ENCODE peak calls at places on chromosomes 11 and 22, in ten cellular contexts. V, U, D, O, Q, X, A, W, J and I are unnamed samples.

GRCh38 chr22:44338183-44338812 is 25.5 kb upstream of the SHISAL1 start:
- DNase-seq in J (no peak), V (no peak), A (no peak), D (no peak), U (no peak), Q (peak), O (peak), X (no peak), W (no peak), I (no peak)

GRCh38 chr22:40409613-40410113 is 39.3 kb downstream of the SGSM3 start:
- DNase-seq in D (no peak), J (no peak), U (peak), O (no peak), V (no peak), W (no peak), X (no peak), Q (no peak), A (no peak), I (no peak)

GRCh38 chr11:34356576-34356917 is 1.3 kb downstream of the ABTB2 start:
- DNase-seq in A (no peak), O (no peak), W (no peak), X (no peak), D (no peak), Q (peak), J (no peak), V (peak), U (peak), I (peak)

GRCh38 chr11:11826260-11826659 is 15.5 kb upstream of the USP47 start:
- DNase-seq in O (no peak), A (no peak), V (no peak), W (no peak), J (no peak), Q (no peak), D (no peak), X (no peak), U (no peak), I (no peak)

GRCh38 chr11:64767344-64768299 is 7.8 kb upstream of the PYGM start:
- DNase-seq in O (peak), V (peak), X (peak), Q (peak), D (peak), J (peak), W (no peak), A (peak), U (peak), I (no peak)

GRCh38 chr22:42544686-42545085 is 9.1 kb upstream of the SERHL2 start:
- DNase-seq in J (no peak), X (peak), A (no peak), V (no peak), U (no peak), W (peak), Q (no peak), O (no peak), D (no peak), I (no peak)

GRCh38 chr22:20439928-20440575 is 2.4 kb upstream of the SCARF2 start:
- DNase-seq in U (peak), Q (peak), A (no peak), O (no peak), W (no peak), X (no peak), D (no peak), J (no peak), V (no peak), I (no peak)

GRCh38 chr22:42639541-42640241 is 710 bp downstream of the ATP5MGL start:
- DNase-seq in J (no peak), O (no peak), U (no peak), D (no peak), X (no peak), A (no peak), W (no peak), Q (no peak), V (no peak), I (no peak)

GRCh38 chr11:36056160-36056751 is 112.4 kb downstream of the LDLRAD3 start:
- DNase-seq in O (no peak), D (no peak), V (peak), U (no peak), X (no peak), J (peak), Q (no peak), A (no peak), W (peak), I (no peak)

GRCh38 chr22:43272301-43272700 is 70.9 kb downstream of the SCUBE1 start:
- DNase-seq in V (no peak), A (no peak), J (no peak), U (no peak), O (no peak), X (no peak), W (no peak), D (no peak), Q (no peak), I (no peak)

GRCh38 chr22:42511401-42511891 is 8.2 kb downstream of the RRP7A start:
- DNase-seq in W (no peak), X (no peak), V (no peak), J (no peak), O (no peak), U (no peak), Q (no peak), A (peak), D (no peak), I (no peak)

GRCh38 chr22:33605686-33606085 is 314.6 kb downstream of the LARGE1 start:
- DNase-seq in D (no peak), O (peak), X (no peak), A (no peak), Q (no peak), U (no peak), W (no peak), V (no peak), J (no peak), I (no peak)

GRCh38 chr11:267491-267994 is 10.7 kb upstream of the NLRP6 start:
- DNase-seq in A (peak), Q (peak), J (peak), O (peak), D (no peak), W (peak), U (no peak), V (no peak), X (no peak), I (no peak)

GRCh38 chr11:21040615-21041014 is 371.2 kb downstream of the NELL1 start:
- DNase-seq in X (no peak), O (no peak), W (no peak), Q (no peak), A (no peak), U (no peak), V (no peak), J (no peak), D (no peak), I (no peak)

GRCh38 chr22:41687901-41688364 is 734 bp downstream of the SNU13 start:
- DNase-seq in W (peak), A (peak), U (no peak), D (no peak), Q (no peak), O (no peak), X (no peak), V (peak), J (peak), I (no peak)

GRCh38 chr22:45418056-45418769 is 4.7 kb downstream of the RIBC2 start:
- DNase-seq in D (no peak), Q (no peak), U (no peak), W (no peak), J (no peak), V (no peak), A (no peak), X (no peak), O (no peak), I (no peak)

GRCh38 chr11:18264035-18264434 is 2.0 kb upstream of the SAA1 start:
- DNase-seq in D (no peak), J (no peak), O (no peak), Q (no peak), A (no peak), W (no peak), V (no peak), U (no peak), X (no peak), I (no peak)

GRCh38 chr11:66510271-66510989 is at the start of gene BBS1:
- DNase-seq in U (peak), J (peak), V (peak), X (peak), A (peak), O (peak), W (peak), Q (peak), D (peak), I (peak)

GRCh38 chr11:100827934-100828661 is 141.0 kb downstream of the ARHGAP42 start:
- DNase-seq in A (no peak), V (peak), W (peak), U (no peak), X (peak), J (no peak), O (no peak), Q (no peak), D (no peak), I (no peak)

GRCh38 chr22:23248583-23248982 is 68.3 kb downstream of the BCR start:
- DNase-seq in W (peak), D (no peak), A (no peak), J (no peak), X (peak), Q (no peak), U (no peak), O (peak), V (peak), I (no peak)

GRCh38 chr11:24513837-24514594 is 17.2 kb downstream of the LUZP2 start:
- DNase-seq in X (no peak), D (no peak), J (no peak), W (no peak), O (no peak), V (no peak), Q (no peak), A (no peak), U (no peak), I (no peak)

GRCh38 chr11:134098566-134099184 is 29.8 kb downstream of the JAM3 start:
- DNase-seq in A (no peak), J (no peak), D (no peak), V (peak), W (no peak), O (no peak), U (no peak), Q (no peak), X (peak), I (no peak)

GRCh38 chr11:56410801-56411200 is 1.7 kb upstream of the OR5AL1 start:
- DNase-seq in U (no peak), W (no peak), D (no peak), O (no peak), Q (no peak), X (no peak), A (no peak), V (no peak), J (no peak), I (no peak)

GRCh38 chr11:10450451-10451398 is 4.3 kb upstream of the AMPD3 start:
- DNase-seq in U (no peak), V (peak), J (peak), A (peak), O (peak), D (peak), Q (no peak), X (peak), W (no peak), I (no peak)

GRCh38 chr11:69213315-69213714 is 57.6 kb downstream of the SMIM38 start:
- DNase-seq in O (peak), A (no peak), J (no peak), X (no peak), V (no peak), Q (peak), D (no peak), W (no peak), U (no peak), I (no peak)

GRCh38 chr11:119373059-119373875 is 8.2 kb downstream of the USP2 start:
- DNase-seq in Q (no peak), A (no peak), X (peak), O (no peak), W (no peak), J (no peak), U (peak), D (no peak), V (no peak), I (no peak)
- TF ChIP-seq POLR2AphosphoS5 in Q (no peak), A (no peak), X (no peak), O (no peak), W (no peak), J (no peak), U (no peak), D (no peak), V (no peak), I (no peak)

GRCh38 chr11:32785262-32785661 is 9.2 kb downstream of the CCDC73 start:
- DNase-seq in J (no peak), Q (no peak), U (no peak), O (no peak), D (no peak), W (no peak), X (no peak), A (no peak), V (no peak), I (no peak)
- TF ChIP-seq POLR2AphosphoS5 in J (no peak), Q (no peak), U (no peak), O (no peak), D (no peak), W (no peak), X (no peak), A (no peak), V (no peak), I (no peak)

DNA sequence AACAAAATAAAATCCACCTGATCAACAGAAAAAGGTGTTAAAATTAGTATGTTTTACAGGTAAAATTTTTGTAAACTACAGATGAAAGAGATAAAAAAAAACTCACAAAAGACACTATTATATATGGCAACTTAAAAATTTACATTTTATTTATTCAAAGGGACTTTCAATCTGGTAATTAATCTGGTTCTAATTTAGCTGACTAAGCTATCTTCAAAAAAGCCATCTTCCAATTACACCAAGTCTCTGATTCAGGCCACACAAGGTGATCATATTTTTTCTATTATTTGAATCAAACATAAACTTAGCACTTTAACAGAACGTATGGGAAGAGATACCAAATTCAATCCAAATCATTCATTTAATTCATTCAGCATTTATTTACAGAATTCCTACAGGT is 7.6 kb downstream of the MRE11 start:
- DNase-seq in A (no peak), D (no peak), O (no peak), J (no peak), Q (no peak), W (no peak), U (no peak), V (no peak), X (no peak), I (no peak)
- TF ChIP-seq POLR2AphosphoS5 in A (no peak), D (no peak), O (no peak), J (no peak), Q (no peak), W (no peak), U (no peak), V (no peak), X (no peak), I (no peak)

GRCh38 chr11:117382746-117383145 is 55.1 kb downstream of the CEP164 start:
- DNase-seq in U (no peak), D (no peak), V (no peak), O (no peak), A (no peak), X (no peak), W (no peak), Q (peak), J (no peak), I (no peak)
- TF ChIP-seq POLR2AphosphoS5 in U (no peak), D (no peak), V (no peak), O (no peak), A (no peak), X (no peak), W (no peak), Q (no peak), J (no peak), I (no peak)

DNA sequence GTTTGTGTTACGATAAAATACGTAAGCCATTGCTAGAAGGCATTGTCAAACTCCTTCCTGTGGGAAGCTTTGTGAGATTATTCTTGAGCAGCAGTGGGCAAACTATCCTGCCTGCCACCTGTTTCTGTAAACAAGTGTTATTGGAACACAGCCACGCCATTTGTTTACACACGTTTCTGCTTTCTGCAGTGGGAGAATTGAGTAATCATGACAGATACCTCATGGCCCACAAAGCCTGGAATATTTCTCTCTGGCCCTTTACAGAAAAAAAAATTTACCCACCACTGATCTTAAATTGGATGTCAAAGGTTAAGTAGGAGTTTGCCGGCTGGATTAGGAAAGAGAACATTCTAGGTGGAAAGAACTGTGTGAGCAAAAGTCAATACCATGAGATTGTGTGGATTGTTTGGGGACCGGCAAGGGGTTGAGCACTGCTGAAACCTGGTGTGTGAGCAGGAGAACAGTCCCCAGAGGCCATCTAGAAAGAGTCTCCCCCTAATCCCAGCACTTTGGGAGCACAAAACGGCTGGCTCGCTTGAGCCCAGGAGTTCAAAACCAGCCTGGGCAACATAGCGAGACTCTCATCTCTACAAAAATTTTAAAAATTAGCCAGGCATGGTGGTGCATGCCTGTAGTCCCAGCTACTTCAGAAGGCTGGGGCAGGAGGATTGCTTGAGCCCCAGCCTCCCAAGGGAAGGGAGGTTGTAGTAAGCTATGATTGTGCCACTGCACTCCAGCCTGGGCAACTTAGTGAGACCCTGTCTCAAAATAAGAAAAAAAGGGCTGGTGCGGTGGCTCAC is 6.0 kb upstream of the PLA2G6 start:
- DNase-seq in W (no peak), U (no peak), J (no peak), D (no peak), Q (no peak), V (no peak), X (peak), O (peak), A (no peak), I (no peak)
- TF ChIP-seq POLR2AphosphoS5 in W (no peak), U (no peak), J (no peak), D (no peak), Q (no peak), V (no peak), X (no peak), O (peak), A (no peak), I (no peak)